ENCODE peak calls at places on chromosomes 16 and 17, in four cellular contexts. A is GM10248, R is Peyer's patch, Y is cardiac fibroblast. U is an unnamed sample.

GRCh38 chr17:50903604-50904521 is 37.7 kb upstream of the TOB1 start:
- DNase-seq in A (no peak), Y (no peak), R (no peak), U (no peak)

GRCh38 chr17:72456026-72456569 is 335.3 kb downstream of the SOX9 start:
- DNase-seq in Y (peak), R (peak), A (no peak), U (peak)

GRCh38 chr16:72043058-72043457 is 11.2 kb upstream of the HP start:
- DNase-seq in A (no peak), R (no peak), Y (no peak), U (no peak)

GRCh38 chr16:19512297-19512696 is 9.6 kb downstream of the GDE1 start:
- DNase-seq in A (no peak), R (no peak), Y (no peak), U (no peak)

GRCh38 chr16:49337814-49338350 is 35.7 kb upstream of the C16orf78 start:
- DNase-seq in A (no peak), Y (no peak), R (no peak), U (no peak)

GRCh38 chr17:21015564-21015963 is 27.2 kb downstream of the USP22 start:
- DNase-seq in Y (no peak), R (no peak), A (no peak), U (no peak)

GRCh38 chr17:6045621-6046357 is 24.4 kb upstream of the WSCD1 start:
- DNase-seq in R (no peak), A (no peak), Y (no peak), U (no peak)

GRCh38 chr17:45975640-45976295 is 23.3 kb upstream of the STH start:
- DNase-seq in Y (no peak), A (no peak), R (no peak), U (no peak)

GRCh38 chr17:79741751-79742588 is 11.2 kb downstream of the ENPP7 start:
- DNase-seq in A (peak), Y (peak), R (peak), U (peak)

GRCh38 chr16:474420-475122 is 49.1 kb downstream of the RAB11FIP3 start:
- DNase-seq in A (no peak), Y (no peak), R (peak), U (peak)

GRCh38 chr16:735982-736453 is 4.8 kb downstream of the CIAO3 start:
- DNase-seq in R (no peak), A (peak), Y (no peak), U (no peak)

GRCh38 chr16:27906883-27907282 is 156.6 kb downstream of the GSG1L start:
- DNase-seq in A (no peak), R (no peak), Y (no peak), U (no peak)

GRCh38 chr16:23482778-23483177 is 27.5 kb downstream of the GGA2 start:
- DNase-seq in Y (no peak), A (no peak), R (no peak), U (no peak)

GRCh38 chr17:77264617-77265230 is 124.0 kb downstream of the SEC14L1 start:
- DNase-seq in R (no peak), A (no peak), Y (no peak), U (no peak)

GRCh38 chr16:2206780-2207433 is 1.7 kb downstream of the MLST8 start:
- DNase-seq in A (no peak), Y (no peak), R (no peak), U (no peak)

GRCh38 chr16:2206420-2206779 is 1.1 kb downstream of the MLST8 start:
- DNase-seq in A (no peak), Y (no peak), R (no peak), U (no peak)

GRCh38 chr16:2205104-2205966 is at the start of gene MLST8:
- DNase-seq in R (peak), Y (peak), A (peak), U (peak)

GRCh38 chr16:2204727-2205103 is 539 bp upstream of the MLST8 start:
- DNase-seq in Y (no peak), R (no peak), A (no peak), U (no peak)

GRCh38 chr16:2205967-2206313 is 686 bp downstream of the MLST8 start:
- DNase-seq in A (no peak), Y (no peak), R (no peak), U (no peak)
- TF ChIP-seq CTCF in A (no peak), Y (no peak), R (no peak), U (no peak)

DNA sequence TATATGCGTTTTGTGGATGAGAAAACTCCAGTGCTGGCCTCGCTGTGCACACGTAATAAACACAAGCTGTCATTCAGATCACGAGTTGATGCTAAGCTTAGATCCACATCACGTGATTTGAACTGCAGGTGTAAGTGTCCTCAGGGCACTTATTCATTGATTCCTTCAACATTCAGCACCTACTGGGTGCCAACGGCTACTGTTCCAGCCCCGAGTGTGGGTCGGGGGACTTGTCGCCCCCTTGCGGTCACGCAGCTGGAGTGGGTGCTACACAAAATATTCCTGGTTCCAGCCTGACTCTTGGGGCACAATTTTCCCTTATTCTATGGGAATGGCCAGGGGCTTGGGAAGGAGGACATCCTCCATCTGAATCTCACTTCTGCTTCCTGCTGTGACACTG is 29.9 kb upstream of the GINS2 start:
- DNase-seq in R (no peak), Y (no peak), A (peak), U (peak)
- TF ChIP-seq CTCF in R (peak), Y (peak), A (peak), U (peak)

DNA sequence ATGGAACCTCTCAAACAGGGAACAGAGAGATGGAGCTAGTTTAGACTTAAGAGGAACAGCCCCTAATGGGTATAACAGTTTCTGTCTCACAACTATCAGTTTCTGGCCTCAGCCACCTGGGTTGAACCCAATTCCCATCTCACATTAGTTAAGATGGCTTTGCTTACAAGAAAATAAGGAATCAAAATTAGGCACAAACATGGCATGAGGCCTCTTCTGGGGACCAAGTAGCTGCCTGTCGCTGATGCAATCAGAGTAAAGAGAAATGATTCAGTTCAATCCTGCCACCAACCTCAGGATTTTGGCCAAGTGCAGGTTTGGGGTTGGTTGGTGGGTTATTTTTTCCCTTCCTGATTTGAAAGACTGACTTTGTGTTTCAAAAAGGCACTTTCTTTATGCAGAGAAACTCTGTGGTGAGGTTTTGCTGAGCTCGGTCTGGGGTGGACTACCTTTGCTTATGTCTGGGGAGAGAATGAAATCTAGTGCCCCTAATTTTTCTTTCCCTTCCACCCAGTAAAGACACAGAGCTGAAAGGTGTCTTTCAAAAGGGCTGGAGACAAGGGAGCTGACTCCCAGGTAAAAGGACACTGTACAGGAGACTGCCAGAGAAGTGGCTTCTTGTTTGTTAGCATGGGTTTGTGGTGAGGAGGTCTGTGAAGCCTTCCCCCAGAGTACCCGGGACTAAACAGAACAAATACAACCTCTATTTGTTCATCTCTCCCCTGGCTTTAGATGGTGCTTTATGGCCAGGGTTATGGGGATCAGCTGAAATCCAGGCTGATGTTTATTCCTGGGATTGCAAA is 44.8 kb upstream of the NFAT5 start:
- DNase-seq in Y (peak), R (no peak), A (peak), U (no peak)
- TF ChIP-seq CTCF in Y (no peak), R (no peak), A (no peak), U (no peak)

DNA sequence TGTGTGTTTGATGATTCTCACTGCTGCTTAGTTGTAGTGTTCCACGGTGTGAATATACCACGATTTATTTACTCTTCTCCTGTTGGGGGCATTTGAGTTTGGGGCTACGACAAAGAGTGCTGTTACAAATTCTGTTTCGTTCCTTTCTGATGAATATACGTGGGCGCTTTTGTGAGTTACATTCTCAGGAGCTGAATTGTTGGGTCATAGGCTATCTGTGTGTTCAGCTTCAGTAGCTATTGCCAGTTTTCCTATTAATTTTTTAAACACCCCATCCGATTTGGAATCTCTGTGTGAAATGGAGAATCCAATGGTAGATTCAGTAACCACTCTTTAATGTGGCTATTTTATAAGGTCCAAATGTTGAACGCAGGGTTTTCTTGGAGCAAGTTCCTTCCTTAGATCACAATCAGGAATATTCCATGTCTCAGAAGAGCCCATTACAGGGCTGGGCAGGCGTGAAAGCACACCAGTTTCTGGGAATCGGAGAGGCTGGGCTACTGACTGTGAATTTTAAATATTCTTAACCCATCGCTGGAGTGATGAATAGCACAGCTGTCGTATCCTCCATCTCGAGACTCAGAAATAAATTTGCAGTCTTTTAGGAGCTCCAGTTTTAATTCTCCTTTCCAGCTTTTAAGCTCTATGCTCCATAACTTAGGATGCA is 115.9 kb downstream of the PITPNC1 start:
- DNase-seq in A (no peak), Y (no peak), R (no peak), U (no peak)
- TF ChIP-seq CTCF in A (no peak), Y (no peak), R (no peak), U (no peak)

GRCh38 chr16:58025351-58026138 is at the start of gene MMP15:
- DNase-seq in Y (peak), R (peak), A (peak), U (peak)

GRCh38 chr16:58027341-58028167 is 2.0 kb downstream of the MMP15 start:
- DNase-seq in R (peak), Y (no peak), A (no peak), U (peak)

GRCh38 chr16:58028168-58028455 is 2.6 kb downstream of the MMP15 start:
- DNase-seq in R (no peak), Y (no peak), A (no peak), U (no peak)

GRCh38 chr16:58026139-58026704 is 668 bp downstream of the MMP15 start:
- DNase-seq in R (peak), A (no peak), Y (peak), U (peak)

DNA sequence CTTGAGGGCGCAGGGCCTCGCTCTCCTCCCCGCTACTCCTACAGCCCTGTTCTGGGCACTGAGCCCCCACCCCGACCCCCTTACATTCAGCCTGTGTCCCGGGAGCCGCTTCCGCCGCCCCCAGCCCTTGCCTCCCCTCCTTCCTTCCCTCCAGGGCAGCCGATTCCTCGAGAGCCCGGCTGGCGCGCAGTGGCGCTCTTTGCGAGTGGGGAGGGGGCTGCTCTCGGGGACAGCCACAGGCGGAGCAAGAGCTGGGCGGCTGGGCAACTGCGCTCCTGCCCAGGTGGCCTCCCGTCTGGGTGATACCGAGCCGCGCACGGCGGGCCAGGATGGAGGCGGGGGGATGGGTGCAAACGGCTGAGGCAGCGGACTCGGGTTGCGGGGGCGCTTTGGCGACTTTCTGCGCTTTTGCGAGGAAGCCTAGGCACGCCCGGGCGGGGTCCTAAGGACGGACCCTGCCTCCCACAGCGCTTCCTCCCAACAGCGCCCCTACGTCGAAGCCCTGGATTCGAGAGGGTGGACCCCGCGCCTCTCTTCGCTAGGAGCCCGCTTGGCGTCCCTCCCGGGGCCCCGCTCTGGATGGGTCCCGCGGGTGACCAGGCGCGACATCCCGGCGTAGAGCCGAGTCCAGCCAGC is 1.3 kb downstream of the MMP15 start:
- DNase-seq in Y (no peak), R (peak), A (no peak), U (peak)
- TF ChIP-seq CTCF in Y (no peak), R (no peak), A (no peak), U (no peak)

DNA sequence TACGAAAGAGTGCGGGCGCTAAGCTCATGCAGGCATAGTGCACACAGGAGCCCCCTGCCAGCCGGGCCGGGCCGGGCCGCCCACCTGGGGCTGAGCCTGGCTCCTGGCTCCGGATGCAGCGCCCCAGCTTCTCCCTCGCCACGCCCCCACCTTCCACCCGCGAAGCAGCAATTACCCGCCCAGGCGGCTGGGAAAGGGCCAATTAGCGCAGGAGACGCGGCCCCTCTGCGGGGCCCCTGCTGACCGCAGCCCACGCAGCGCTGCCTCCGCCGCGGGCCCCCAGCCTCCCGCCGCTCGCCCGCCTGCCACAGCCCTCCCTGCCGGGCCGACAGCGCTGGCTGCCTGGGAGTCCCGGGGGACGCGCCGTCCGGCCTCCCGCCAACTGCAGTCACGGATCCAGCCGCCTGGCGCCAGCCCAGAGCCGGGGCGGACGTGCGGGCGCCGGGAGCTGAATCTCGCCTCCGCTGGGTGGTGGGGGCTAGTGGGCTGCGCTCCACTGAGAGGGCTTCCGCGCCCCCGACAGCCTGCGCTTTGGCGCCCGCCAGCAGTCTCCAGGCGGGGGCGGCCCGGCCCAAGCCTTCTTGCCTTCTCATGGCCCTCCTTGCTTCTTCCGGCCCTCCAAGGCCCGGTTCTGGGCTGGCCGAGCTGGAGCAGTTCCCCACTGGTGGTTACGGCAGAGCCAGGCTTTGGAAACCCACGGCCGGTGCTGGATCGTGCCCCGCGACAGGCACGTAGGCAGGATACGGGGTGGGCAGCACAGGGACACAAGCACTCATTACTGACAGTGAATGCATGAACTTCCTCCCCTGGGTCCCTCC is 14.9 kb upstream of the CBFB start:
- DNase-seq in R (peak), Y (peak), A (peak), U (peak)
- TF ChIP-seq CTCF in R (peak), Y (no peak), A (no peak), U (no peak)

GRCh38 chr17:17681744-17682292 is 560 bp downstream of the RAI1 start:
- DNase-seq in Y (peak), A (no peak), R (peak), U (peak)
- TF ChIP-seq CTCF in Y (no peak), A (peak), R (no peak), U (no peak)

GRCh38 chr17:2365132-2365531 is 27.8 kb downstream of the SGSM2 start:
- DNase-seq in A (no peak), R (no peak), Y (no peak), U (no peak)

GRCh38 chr17:2364132-2365116 is 27.1 kb downstream of the SGSM2 start:
- DNase-seq in A (no peak), Y (no peak), R (no peak), U (no peak)

GRCh38 chr17:2368383-2368782 is 31.1 kb downstream of the SGSM2 start:
- DNase-seq in R (no peak), Y (no peak), A (no peak), U (no peak)

GRCh38 chr17:2369039-2369438 is 31.7 kb downstream of the SGSM2 start:
- DNase-seq in A (no peak), Y (peak), R (no peak), U (no peak)

GRCh38 chr17:2366747-2367494 is 29.6 kb downstream of the SGSM2 start:
- DNase-seq in Y (peak), A (no peak), R (no peak), U (no peak)
- TF ChIP-seq CTCF in Y (peak), A (no peak), R (no peak), U (no peak)

GRCh38 chr17:29613371-29613837 is 9.3 kb downstream of the CORO6 start:
- DNase-seq in Y (peak), A (peak), R (peak), U (peak)
- TF ChIP-seq CTCF in Y (peak), A (peak), R (peak), U (peak)

U was measured in colonic mucosa.